ENCODE peak calls at places on chromosome 2, in seven cellular contexts. One of them, this sample, is unnamed.

GRCh38 chr2:29920130-29920577 is 1.2 kb downstream of the ALK start:
- DNase-seq in tibial artery: no peak
- DNase-seq in anterior cingulate cortex: peak
- DNase-seq in HEK293T: peak
- DNase-seq in AG04450: no peak
- DNase-seq in left colon: peak
- DNase-seq in retinal pigment epithelial cell: no peak
- DNase-seq in this sample: peak

GRCh38 chr2:67574230-67574629 is 177.1 kb downstream of the ETAA1 start:
- DNase-seq in left colon: no peak
- DNase-seq in tibial artery: no peak
- DNase-seq in retinal pigment epithelial cell: peak
- DNase-seq in AG04450: no peak
- DNase-seq in HEK293T: no peak
- DNase-seq in anterior cingulate cortex: no peak
- DNase-seq in this sample: no peak

GRCh38 chr2:233532971-233533370 is 33.6 kb downstream of the USP40 start:
- DNase-seq in HEK293T: no peak
- DNase-seq in retinal pigment epithelial cell: no peak
- DNase-seq in left colon: no peak
- DNase-seq in tibial artery: no peak
- DNase-seq in anterior cingulate cortex: no peak
- DNase-seq in AG04450: no peak
- DNase-seq in this sample: no peak

GRCh38 chr2:220043993-220044335 is 416.5 kb downstream of the SLC4A3 start:
- DNase-seq in HEK293T: no peak
- DNase-seq in retinal pigment epithelial cell: no peak
- DNase-seq in left colon: no peak
- DNase-seq in anterior cingulate cortex: no peak
- DNase-seq in tibial artery: no peak
- DNase-seq in AG04450: no peak
- DNase-seq in this sample: no peak

GRCh38 chr2:135935914-135936313 is 49.5 kb downstream of the DARS1 start:
- DNase-seq in retinal pigment epithelial cell: no peak
- DNase-seq in tibial artery: no peak
- DNase-seq in AG04450: no peak
- DNase-seq in anterior cingulate cortex: no peak
- DNase-seq in left colon: no peak
- DNase-seq in HEK293T: no peak
- DNase-seq in this sample: no peak

GRCh38 chr2:80496770-80497169 is 192.2 kb upstream of the LRRTM1 start:
- DNase-seq in left colon: no peak
- DNase-seq in AG04450: peak
- DNase-seq in HEK293T: no peak
- DNase-seq in anterior cingulate cortex: no peak
- DNase-seq in retinal pigment epithelial cell: peak
- DNase-seq in tibial artery: no peak
- DNase-seq in this sample: no peak

GRCh38 chr2:67399831-67400489 is 2.8 kb downstream of the ETAA1 start:
- DNase-seq in HEK293T: no peak
- DNase-seq in anterior cingulate cortex: no peak
- DNase-seq in retinal pigment epithelial cell: no peak
- DNase-seq in left colon: no peak
- DNase-seq in AG04450: no peak
- DNase-seq in tibial artery: no peak
- DNase-seq in this sample: no peak

GRCh38 chr2:2324565-2325101 is 6.4 kb downstream of the MYT1L start:
- DNase-seq in anterior cingulate cortex: no peak
- DNase-seq in tibial artery: no peak
- DNase-seq in left colon: no peak
- DNase-seq in HEK293T: no peak
- DNase-seq in AG04450: no peak
- DNase-seq in retinal pigment epithelial cell: no peak
- DNase-seq in this sample: no peak

GRCh38 chr2:234615643-234616356 is 118.9 kb upstream of the ARL4C start:
- DNase-seq in retinal pigment epithelial cell: no peak
- DNase-seq in AG04450: no peak
- DNase-seq in anterior cingulate cortex: no peak
- DNase-seq in left colon: no peak
- DNase-seq in tibial artery: no peak
- DNase-seq in HEK293T: no peak
- DNase-seq in this sample: no peak

GRCh38 chr2:120013569-120014223 is 819 bp downstream of the EPB41L5 start:
- DNase-seq in AG04450: no peak
- DNase-seq in left colon: peak
- DNase-seq in tibial artery: no peak
- DNase-seq in HEK293T: no peak
- DNase-seq in retinal pigment epithelial cell: no peak
- DNase-seq in anterior cingulate cortex: no peak
- DNase-seq in this sample: no peak

GRCh38 chr2:170715062-170715931 is at the start of gene SP5:
- DNase-seq in left colon: peak
- DNase-seq in anterior cingulate cortex: no peak
- DNase-seq in retinal pigment epithelial cell: no peak
- DNase-seq in AG04450: peak
- DNase-seq in tibial artery: peak
- DNase-seq in HEK293T: peak
- DNase-seq in this sample: no peak

GRCh38 chr2:215571693-215572092 is 135.8 kb upstream of the FN1 start:
- DNase-seq in retinal pigment epithelial cell: no peak
- DNase-seq in left colon: no peak
- DNase-seq in HEK293T: no peak
- DNase-seq in anterior cingulate cortex: no peak
- DNase-seq in tibial artery: no peak
- DNase-seq in AG04450: no peak
- DNase-seq in this sample: no peak

GRCh38 chr2:2117923-2118322 is 213.2 kb downstream of the MYT1L start:
- DNase-seq in anterior cingulate cortex: no peak
- DNase-seq in left colon: no peak
- DNase-seq in tibial artery: no peak
- DNase-seq in HEK293T: no peak
- DNase-seq in retinal pigment epithelial cell: no peak
- DNase-seq in AG04450: no peak
- DNase-seq in this sample: no peak

GRCh38 chr2:104332733-104333132 is 521.2 kb upstream of the POU3F3 start:
- DNase-seq in HEK293T: peak
- DNase-seq in left colon: no peak
- DNase-seq in anterior cingulate cortex: no peak
- DNase-seq in AG04450: no peak
- DNase-seq in tibial artery: no peak
- DNase-seq in retinal pigment epithelial cell: no peak
- DNase-seq in this sample: no peak

GRCh38 chr2:3611136-3611535 is 16.2 kb downstream of the COLEC11 start:
- DNase-seq in AG04450: no peak
- DNase-seq in left colon: no peak
- DNase-seq in anterior cingulate cortex: no peak
- DNase-seq in HEK293T: no peak
- DNase-seq in tibial artery: no peak
- DNase-seq in retinal pigment epithelial cell: no peak
- DNase-seq in this sample: peak